ENCODE peak calls at places on chromosome 13, in five cellular contexts. P is aorta, I is A673, O is keratinocyte, Z is neuronal stem cell. X is an unnamed sample. For H3K4me1, the result is how much of the 10 kb centered on the place peaks cover.

GRCh38 chr13:48602296-48603040 is 51.3 kb upstream of the CYSLTR2 start:
- DNase-seq in P (no peak), I (no peak), O (no peak), Z (no peak), X (no peak)

GRCh38 chr13:36919833-36920611 is at the start of gene SMAD9:
- DNase-seq in P (peak), I (peak), O (no peak), Z (peak), X (peak)

GRCh38 chr13:26964278-26965057 is 203.9 kb upstream of the GPR12 start:
- DNase-seq in P (no peak), I (peak), O (no peak), Z (no peak), X (no peak)

GRCh38 chr13:68588623-68589022 is 1358.5 kb upstream of the PCDH9 start:
- DNase-seq in P (no peak), I (no peak), O (no peak), Z (no peak), X (no peak)

GRCh38 chr13:112725346-112726017 is 35.6 kb downstream of the ATP11A start:
- DNase-seq in P (no peak), I (no peak), O (no peak), Z (no peak), X (no peak)

GRCh38 chr13:26422036-26422435 is 135.4 kb upstream of the WASF3 start:
- DNase-seq in P (no peak), I (no peak), O (no peak), Z (no peak), X (no peak)

GRCh38 chr13:75724742-75725504 is 88.8 kb downstream of the LMO7 start:
- DNase-seq in P (no peak), I (no peak), O (no peak), Z (no peak), X (no peak)

GRCh38 chr13:38688674-38689073 is 1.8 kb downstream of the FREM2 start:
- DNase-seq in P (no peak), I (no peak), O (no peak), Z (no peak), X (no peak)

GRCh38 chr13:66225071-66225470 is 1005.1 kb downstream of the PCDH9 start:
- DNase-seq in P (no peak), I (no peak), O (no peak), Z (no peak), X (peak)

GRCh38 chr13:44876782-44877324 is 112.4 kb downstream of the NUFIP1 start:
- DNase-seq in P (no peak), I (no peak), O (no peak), Z (no peak), X (peak)

GRCh38 chr13:58843071-58843470 is 1211.5 kb downstream of the PCDH17 start:
- DNase-seq in P (no peak), I (no peak), O (no peak), Z (no peak), X (no peak)

GRCh38 chr13:34358811-34359513 is 541.0 kb downstream of the RFC3 start:
- DNase-seq in P (no peak), I (no peak), O (peak), Z (no peak), X (no peak)

GRCh38 chr13:107370036-107370785 is 802.3 kb upstream of the ARGLU1 start:
- DNase-seq in P (no peak), I (no peak), O (no peak), Z (no peak), X (no peak)

GRCh38 chr13:110698689-110699088 is 7.2 kb downstream of the CARS2 start:
- DNase-seq in P (no peak), I (no peak), O (no peak), Z (no peak), X (no peak)
- H3K4me1 ChIP-seq in P (under half), I (under half), O (under half), Z (under half), X (under half)

GRCh38 chr13:24223341-24224231 is 63.1 kb downstream of the SPATA13 start:
- DNase-seq in P (no peak), I (no peak), O (no peak), Z (no peak), X (no peak)

GRCh38 chr13:24225930-24226329 is 65.4 kb downstream of the SPATA13 start:
- DNase-seq in P (no peak), I (no peak), O (no peak), Z (no peak), X (no peak)

GRCh38 chr13:24222756-24223155 is 62.2 kb downstream of the SPATA13 start:
- DNase-seq in P (no peak), I (no peak), O (no peak), Z (no peak), X (no peak)

GRCh38 chr13:24225062-24225461 is 64.5 kb downstream of the SPATA13 start:
- DNase-seq in P (no peak), I (no peak), O (no peak), Z (no peak), X (no peak)

GRCh38 chr13:24224232-24224680 is 63.7 kb downstream of the SPATA13 start:
- DNase-seq in P (no peak), I (no peak), O (no peak), Z (no peak), X (no peak)
- H3K27ac ChIP-seq in P (no peak), I (no peak), O (no peak), Z (no peak), X (no peak)

DNA sequence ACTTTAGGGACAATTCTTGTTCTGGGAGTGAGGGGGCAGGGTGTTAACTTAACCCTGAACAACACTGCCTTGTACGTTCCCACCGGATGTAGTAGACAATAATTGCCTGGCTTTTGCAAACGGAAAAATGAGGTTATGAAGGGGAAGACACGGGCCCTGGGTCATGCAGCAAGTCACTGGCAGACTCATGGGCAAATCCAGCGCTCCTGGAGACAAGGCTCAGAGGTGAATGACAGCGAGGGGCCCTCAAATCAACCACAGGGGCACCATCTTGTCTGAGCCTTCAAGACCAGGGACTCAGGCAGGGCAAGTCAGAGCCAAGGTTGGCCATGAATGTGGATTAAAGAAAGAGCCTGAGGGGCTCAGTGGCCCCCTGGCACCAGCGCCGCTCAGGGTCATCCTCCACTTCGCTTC is 2.8 kb downstream of the RASA3 start:
- DNase-seq in P (no peak), I (no peak), O (no peak), Z (no peak), X (no peak)
- H3K4me1 ChIP-seq in P (under half), I (under half), O (under half), Z (under half), X (under half)

DNA sequence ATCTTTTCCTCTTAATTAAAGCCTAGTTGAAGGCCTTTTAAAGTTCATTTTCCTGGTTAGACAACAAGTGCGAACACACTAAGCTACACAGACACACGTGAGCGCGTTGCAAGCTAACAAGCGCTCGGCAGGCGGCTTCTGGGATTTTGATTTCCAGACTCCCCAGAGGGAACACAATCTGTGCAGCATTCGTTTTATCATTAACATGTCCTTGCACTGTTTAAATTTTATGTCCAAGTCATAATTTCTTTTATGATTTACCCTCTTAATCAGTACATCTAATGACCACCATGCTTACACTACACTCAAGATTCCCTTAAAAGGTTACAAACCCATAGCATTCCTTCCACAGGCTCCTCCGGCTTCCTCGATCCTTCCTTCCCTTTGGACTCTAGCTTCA is 16.8 kb downstream of the COL4A1 start:
- DNase-seq in P (no peak), I (no peak), O (no peak), Z (no peak), X (no peak)
- H3K27ac ChIP-seq in P (no peak), I (no peak), O (no peak), Z (no peak), X (no peak)

X was measured in neural progenitor cell.